ENCODE peak calls at places on chromosome 3, in nine cellular contexts. H is stimulated activated CD4-positive, alpha-beta T cell treated with anti-CD3 and anti-CD28 coated beads, Interleukin-15, amount 100 ng/mL, for 1 hour; X is brain microvascular endothelial cell; Q is OCI-LY7; T is smooth muscle cell of the brain vasculature; B is suprapubic skin; N is naive thymus-derived CD8-positive, alpha-beta T cell; E is GM23338; M is cortex of kidney. Y is an unnamed sample.

GRCh38 chr3:73056365-73057150 is 4.9 kb upstream of the EBLN2 start:
- DNase-seq in T (peak; percentile 33), H (no peak), Q (peak; percentile 16), B (no peak), E (peak; percentile 59), N (peak; percentile 33), M (no peak), X (no peak), Y (peak; percentile 25)

GRCh38 chr3:70833510-70833835 is 521.0 kb upstream of the MDFIC2 start:
- DNase-seq in N (no peak), B (no peak), X (no peak), H (no peak), M (no peak), E (no peak), Q (no peak), T (no peak), Y (no peak)

GRCh38 chr3:51813539-51813938 is 34.5 kb upstream of the IQCF6 start:
- DNase-seq in M (no peak), H (no peak), B (no peak), X (no peak), E (no peak), N (no peak), Q (no peak), T (no peak), Y (no peak)

GRCh38 chr3:64940949-64941348 is 253.1 kb upstream of the ADAMTS9 start:
- DNase-seq in H (no peak), T (no peak), E (no peak), N (no peak), X (no peak), M (no peak), B (no peak), Q (no peak), Y (no peak)

GRCh38 chr3:2540115-2540514 is 441.4 kb downstream of the CNTN4 start:
- DNase-seq in H (no peak), M (no peak), X (no peak), E (no peak), T (no peak), Q (no peak), B (no peak), N (no peak), Y (no peak)

GRCh38 chr3:159765025-159765859 is 223.4 kb upstream of the IL12A start:
- DNase-seq in X (peak; percentile 99), E (peak; percentile 66), N (no peak), Q (no peak), B (peak; percentile 88), H (no peak), M (no peak), T (peak; percentile 81), Y (peak; percentile 76)

GRCh38 chr3:45084820-45085816 is 59.0 kb downstream of the CLEC3B start:
- DNase-seq in B (no peak), H (no peak), M (no peak), T (peak; percentile 83), X (peak; percentile 89), N (no peak), Q (no peak), E (no peak), Y (no peak)

GRCh38 chr3:98732239-98733054 is 30.7 kb upstream of the ST3GAL6 start:
- DNase-seq in E (peak; percentile 78), T (no peak), N (no peak), X (peak; percentile 21), H (no peak), B (peak; percentile 73), Q (no peak), M (no peak), Y (peak; percentile 80)